ENCODE peak calls at places on chromosome 19, in four cellular contexts. J, I, P and H are unnamed samples. For H3K9me3, the result is how much of the 10 kb centered on the place peaks cover.

GRCh38 chr19:50626011-50626410 is 13.7 kb downstream of the SYT3 start:
- DNase-seq in I (no peak), J (no peak), P (no peak), H (no peak)

GRCh38 chr19:39845172-39845571 is 1.0 kb downstream of the FBL start:
- DNase-seq in J (no peak), I (no peak), P (no peak), H (no peak)

GRCh38 chr19:50724522-50725217 is 1.5 kb downstream of the CLEC11A start:
- DNase-seq in P (peak), J (peak), I (peak), H (peak)

GRCh38 chr19:21117041-21117907 is 24.6 kb upstream of the ZNF431 start:
- DNase-seq in I (no peak), P (no peak), J (no peak), H (no peak)

GRCh38 chr19:45147835-45148676 is 12.7 kb downstream of the NKPD1 start:
- DNase-seq in I (no peak), P (no peak), J (no peak), H (no peak)

GRCh38 chr19:12786149-12786870 is 5.0 kb upstream of the JUNB start:
- DNase-seq in P (no peak), I (peak), J (no peak), H (no peak)

GRCh38 chr19:17450264-17451075 is 2.0 kb upstream of the TMEM221 start:
- DNase-seq in J (no peak), P (no peak), I (no peak), H (no peak)

GRCh38 chr19:34236035-34236793 is 18.1 kb upstream of the GARRE1 start:
- DNase-seq in J (no peak), P (no peak), I (peak), H (no peak)

GRCh38 chr19:5331790-5332189 is 8.8 kb downstream of the PTPRS start:
- DNase-seq in P (no peak), J (no peak), I (no peak), H (no peak)

GRCh38 chr19:12838893-12839656 is 760 bp downstream of the MAST1 start:
- DNase-seq in P (no peak), J (no peak), I (no peak), H (no peak)

GRCh38 chr19:55497777-55498176 is 9.5 kb downstream of the SSC5D start:
- DNase-seq in I (no peak), P (no peak), J (no peak), H (no peak)

GRCh38 chr19:10717054-10717355 is 874 bp upstream of the DNM2 start:
- DNase-seq in J (no peak), I (no peak), P (no peak), H (no peak)

GRCh38 chr19:39409886-39410619 is 2.4 kb upstream of the PLEKHG2 start:
- DNase-seq in I (peak), J (peak), P (peak), H (no peak)

GRCh38 chr19:14472202-14472961 is 2.8 kb downstream of the PTGER1 start:
- DNase-seq in I (peak), J (peak), P (peak), H (peak)

GRCh38 chr19:38551450-38551813 is 66.3 kb downstream of the MAP4K1 start:
- DNase-seq in J (no peak), P (no peak), I (no peak), H (no peak)

GRCh38 chr19:2246801-2247361 is 2.2 kb upstream of the AMH start:
- DNase-seq in P (no peak), I (no peak), J (no peak), H (no peak)

GRCh38 chr19:41705393-41706174 is 2.8 kb upstream of the CEACAM5 start:
- DNase-seq in P (no peak), I (peak), J (no peak), H (peak)

GRCh38 chr19:33553530-33554310 is 32.1 kb upstream of the PEPD start:
- DNase-seq in I (no peak), P (no peak), J (no peak), H (no peak)

GRCh38 chr19:29088761-29089160 is 124.2 kb downstream of the UQCRFS1 start:
- DNase-seq in P (no peak), J (no peak), I (no peak), H (no peak)

GRCh38 chr19:40921005-40921897 is 39.2 kb upstream of the CYP2A7 start:
- DNase-seq in J (peak), P (peak), I (peak), H (no peak)

GRCh38 chr19:41860419-41861097 is 503 bp downstream of the RPS19 start:
- DNase-seq in J (no peak), I (no peak), P (no peak), H (no peak)

GRCh38 chr19:14333101-14333871 is 48.0 kb upstream of the ADGRE5 start:
- DNase-seq in J (no peak), I (peak), P (no peak), H (no peak)

GRCh38 chr19:14555918-14556661 is 15.8 kb downstream of the NDUFB7 start:
- DNase-seq in I (no peak), P (no peak), J (no peak), H (no peak)

GRCh38 chr19:38684862-38685665 is 37.6 kb downstream of the ACTN4 start:
- DNase-seq in I (no peak), J (no peak), P (no peak), H (no peak)

GRCh38 chr19:36686365-36687213 is 823 bp upstream of the ZNF567 start:
- DNase-seq in P (peak), I (no peak), J (peak), H (no peak)

GRCh38 chr19:44111910-44112463 is 1.2 kb upstream of the ZNF225 start:
- DNase-seq in P (no peak), I (no peak), J (no peak), H (no peak)

GRCh38 chr19:43743059-43743458 is 11.7 kb downstream of the SMG9 start:
- DNase-seq in I (no peak), P (no peak), J (no peak), H (no peak)

GRCh38 chr19:18170714-18171255 is 2.8 kb upstream of the IFI30 start:
- DNase-seq in I (no peak), J (peak), P (no peak), H (no peak)

GRCh38 chr19:46753420-46754155 is 7.3 kb upstream of the STRN4 start:
- DNase-seq in P (peak), I (peak), J (no peak), H (peak)

GRCh38 chr19:16013851-16014840 is 62.1 kb upstream of the TPM4 start:
- DNase-seq in I (no peak), J (no peak), P (no peak), H (no peak)
- H3K9me3 ChIP-seq in I (under half), J (under half), P (under half), H (under half)

GRCh38 chr19:48549380-48549779 is 2.6 kb upstream of the SULT2B1 start:
- DNase-seq in I (no peak), J (no peak), P (no peak), H (no peak)

GRCh38 chr19:48554385-48555091 is 2.6 kb downstream of the SULT2B1 start:
- DNase-seq in P (no peak), I (no peak), J (no peak), H (no peak)

GRCh38 chr19:48552406-48553322 is 692 bp downstream of the SULT2B1 start:
- DNase-seq in I (no peak), J (no peak), P (no peak), H (no peak)

GRCh38 chr19:48553676-48554384 is 1.9 kb downstream of the SULT2B1 start:
- DNase-seq in P (peak), J (no peak), I (peak), H (no peak)

GRCh38 chr19:48551437-48552302 is at the start of gene SULT2B1:
- DNase-seq in P (no peak), J (no peak), I (peak), H (no peak)
- H3K9me3 ChIP-seq in P (under half), J (under half), I (under half), H (under half)

GRCh38 chr19:4298772-4299550 is 3.2 kb downstream of the TMIGD2 start:
- DNase-seq in P (no peak), J (no peak), I (no peak), H (no peak)
- H3K9me3 ChIP-seq in P (under half), J (under half), I (under half), H (under half)

GRCh38 chr19:52410276-52410675 is 12.6 kb downstream of the ZNF528 start:
- DNase-seq in P (no peak), J (no peak), I (no peak), H (no peak)
- H3K9me3 ChIP-seq in P (under half), J (under half), I (under half), H (half or more)

DNA sequence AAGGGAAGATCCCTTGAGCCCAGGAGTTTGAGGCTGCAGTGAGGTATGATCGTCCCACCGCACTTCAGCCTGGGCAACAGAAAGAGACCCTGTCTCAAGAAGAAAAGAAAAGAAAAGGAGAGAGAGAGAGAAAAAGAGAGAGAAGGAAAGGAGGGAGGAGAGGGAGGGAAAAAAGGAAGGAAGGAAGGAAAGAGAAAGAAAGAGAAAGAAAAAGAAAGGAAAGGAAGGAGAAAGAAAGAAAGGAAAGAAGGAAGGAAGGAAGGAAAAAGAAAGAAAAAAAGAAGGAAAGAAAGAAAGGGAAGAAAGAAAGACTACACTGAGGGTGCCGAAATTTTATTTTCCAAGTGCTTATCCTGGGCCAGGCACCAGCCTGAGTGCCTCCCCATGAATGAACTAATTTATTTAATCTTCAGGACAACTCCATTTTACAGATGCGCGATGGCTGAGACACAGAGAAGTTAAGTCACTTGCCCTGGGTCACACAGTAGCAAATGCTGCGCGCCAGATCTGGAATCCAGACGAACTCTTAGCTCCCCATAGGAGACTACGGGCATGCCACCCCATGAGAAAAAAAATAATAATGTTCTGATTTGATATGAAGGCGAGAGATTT is 2.7 kb downstream of the CDC42EP5 start:
- DNase-seq in P (no peak), I (no peak), J (no peak), H (no peak)
- H3K9me3 ChIP-seq in P (under half), I (under half), J (under half), H (under half)

DNA sequence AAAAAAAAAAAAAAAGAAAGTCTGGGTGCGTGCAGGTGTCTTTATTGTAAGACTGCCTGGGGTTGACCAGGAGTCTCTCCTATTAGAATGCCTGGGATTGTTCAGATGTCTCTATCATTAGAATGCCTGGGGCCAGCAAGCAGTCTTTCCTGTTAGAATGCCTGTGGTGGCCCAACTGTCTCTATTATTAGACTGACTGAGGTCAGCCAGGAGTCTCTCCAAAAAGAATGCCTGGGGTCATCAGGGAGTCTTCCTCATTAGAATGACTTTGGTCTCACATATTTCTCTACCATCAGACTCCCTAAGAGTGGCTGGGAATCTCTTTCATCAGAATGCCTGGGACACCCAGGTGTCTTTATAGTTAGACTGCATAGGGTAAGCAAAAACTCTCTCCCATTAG is 1577.5 kb downstream of the UQCRFS1 start:
- DNase-seq in P (no peak), I (no peak), J (no peak), H (no peak)
- H3K9me3 ChIP-seq in P (under half), I (under half), J (under half), H (half or more)

GRCh38 chr19:814108-815078 is 7.4 kb downstream of the PLPPR3 start:
- DNase-seq in J (no peak), P (no peak), I (no peak), H (no peak)

GRCh38 chr19:815079-815774 is 6.5 kb downstream of the PLPPR3 start:
- DNase-seq in I (no peak), J (no peak), P (no peak), H (no peak)

GRCh38 chr19:812819-813358 is 8.9 kb downstream of the PLPPR3 start:
- DNase-seq in P (no peak), J (no peak), I (no peak), H (no peak)

GRCh38 chr19:812049-812816 is 9.5 kb downstream of the PLPPR3 start:
- DNase-seq in P (no peak), J (no peak), I (no peak), H (no peak)

DNA sequence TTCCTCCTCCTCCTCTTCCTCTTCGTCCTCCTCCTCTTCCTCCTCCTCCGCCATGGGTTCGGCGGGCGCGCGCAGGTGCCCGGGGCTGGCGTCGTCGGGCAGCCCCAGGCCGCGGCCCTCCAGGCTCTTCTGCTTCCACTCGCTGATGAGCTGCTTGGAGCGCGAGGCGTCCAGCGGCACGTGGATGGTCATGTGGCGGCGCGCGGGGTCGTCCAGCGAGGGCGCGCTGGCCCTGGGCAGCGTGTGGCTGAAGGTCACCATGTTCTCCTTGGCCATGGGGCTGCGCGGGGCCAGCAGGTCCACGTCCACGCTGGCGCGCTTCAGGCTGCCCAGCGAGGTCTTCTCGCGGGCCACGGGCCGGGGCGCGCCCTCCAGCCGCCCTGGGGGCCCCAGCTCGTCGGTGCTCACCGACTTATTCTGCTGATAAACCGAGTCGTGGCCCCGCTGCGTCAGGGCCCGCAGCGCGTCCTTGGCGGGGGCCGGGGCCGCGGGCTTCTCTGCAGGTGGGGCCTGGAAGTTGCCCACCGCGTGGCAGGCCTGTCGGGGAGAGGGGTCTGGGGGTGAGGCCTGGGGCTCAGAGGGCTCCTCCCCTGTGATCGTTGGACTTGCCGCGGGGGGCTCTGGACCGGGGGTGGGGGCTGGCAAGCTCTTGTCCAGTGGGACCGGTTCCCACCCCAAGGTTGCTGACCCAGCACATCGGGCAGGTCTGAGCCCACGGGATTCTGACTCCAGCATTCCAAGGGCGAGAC is 8.2 kb downstream of the PLPPR3 start:
- DNase-seq in P (no peak), I (no peak), J (no peak), H (no peak)
- H3K9me3 ChIP-seq in P (under half), I (under half), J (under half), H (under half)

GRCh38 chr19:6383188-6383587 is 7.5 kb upstream of the PSPN start:
- DNase-seq in P (no peak), I (no peak), J (no peak), H (no peak)
- H3K9me3 ChIP-seq in P (under half), I (under half), J (under half), H (under half)

GRCh38 chr19:15977690-15978089 is 28.9 kb downstream of the OR10H4 start:
- DNase-seq in I (no peak), J (no peak), P (no peak), H (no peak)

GRCh38 chr19:15977193-15977592 is 28.4 kb downstream of the OR10H4 start:
- DNase-seq in J (no peak), I (no peak), P (no peak), H (no peak)

GRCh38 chr19:15979293-15979692 is 30.5 kb downstream of the OR10H4 start:
- DNase-seq in P (no peak), J (no peak), I (no peak), H (no peak)
- H3K9me3 ChIP-seq in P (under half), J (under half), I (under half), H (under half)

DNA sequence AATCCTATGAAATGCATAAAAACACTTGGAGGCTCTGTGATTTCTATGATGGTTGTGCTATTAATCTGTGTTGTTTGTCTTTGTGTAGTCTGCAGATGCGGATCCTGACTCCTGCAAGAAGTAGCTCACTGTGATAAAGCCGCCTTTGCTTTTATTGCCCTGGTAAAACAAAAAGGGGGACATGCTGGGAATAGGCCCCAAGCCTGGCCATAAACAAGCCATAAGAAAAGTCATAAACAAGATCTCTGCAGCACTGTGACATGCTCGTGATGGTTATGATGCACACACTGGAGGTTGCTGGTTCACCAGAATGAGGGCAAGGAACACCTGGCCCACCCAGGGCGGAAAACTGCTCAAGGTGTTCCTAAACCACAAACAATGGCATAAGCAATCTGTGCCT is 26.6 kb upstream of the ZNF266 start:
- DNase-seq in I (no peak), J (no peak), P (no peak), H (no peak)
- H3K9me3 ChIP-seq in I (under half), J (under half), P (under half), H (half or more)